ENCODE peak calls at places on chromosomes 1 and 21, in four cellular contexts. X is IMR-90; L is left ventricle myocardium inferior; H is naive thymus-derived CD4-positive, alpha-beta T cell. D is an unnamed sample.

GRCh38 chr1:53878492-53879105 is 11.0 kb downstream of the YIPF1 start:
- DNase-seq in X (peak), L (no peak), H (no peak), D (peak)

GRCh38 chr1:80909175-80909784 is 891.5 kb upstream of the ADGRL2 start:
- DNase-seq in X (no peak), L (no peak), H (no peak), D (no peak)

GRCh38 chr1:221963742-221964141 is 221.9 kb upstream of the DUSP10 start:
- DNase-seq in X (no peak), L (no peak), H (no peak), D (no peak)

GRCh38 chr1:184967045-184967444 is 7.3 kb downstream of the NIBAN1 start:
- DNase-seq in X (no peak), L (no peak), H (no peak), D (no peak)

GRCh38 chr1:11784993-11785769 is 20.6 kb downstream of the MTHFR start:
- DNase-seq in X (peak), L (peak), H (no peak), D (no peak)

GRCh38 chr1:203322480-203323179 is 17.3 kb downstream of the BTG2 start:
- DNase-seq in X (no peak), L (peak), H (no peak), D (peak)

GRCh38 chr1:245683377-245683716 is 528.6 kb downstream of the KIF26B start:
- DNase-seq in X (no peak), L (no peak), H (no peak), D (no peak)

GRCh38 chr21:44521928-44522752 is 17.9 kb downstream of the KRTAP10-1 start:
- DNase-seq in X (no peak), L (peak), H (no peak), D (no peak)

GRCh38 chr1:58929667-58930325 is 145.9 kb upstream of the JUN start:
- DNase-seq in X (no peak), L (no peak), H (peak), D (peak)

GRCh38 chr1:112514901-112515300 is 6.1 kb downstream of the WNT2B start:
- DNase-seq in X (no peak), L (no peak), H (no peak), D (no peak)

GRCh38 chr21:45078877-45079281 is 4.5 kb downstream of the ADARB1 start:
- DNase-seq in X (peak), L (no peak), H (peak), D (peak)

GRCh38 chr1:84913025-84913892 is 20.3 kb upstream of the LPAR3 start:
- DNase-seq in X (peak), L (no peak), H (no peak), D (no peak)

GRCh38 chr1:96492236-96492635 is 229.3 kb upstream of the PTBP2 start:
- DNase-seq in X (peak), L (no peak), H (no peak), D (no peak)

GRCh38 chr1:230730979-230731378 is 16.2 kb upstream of the CAPN9 start:
- DNase-seq in X (no peak), L (no peak), H (no peak), D (no peak)

GRCh38 chr1:69744381-69744780 is 176.7 kb downstream of the LRRC7 start:
- DNase-seq in X (no peak), L (no peak), H (no peak), D (no peak)

GRCh38 chr1:227372662-227373061 is 54.4 kb upstream of the CDC42BPA start:
- DNase-seq in X (peak), L (no peak), H (no peak), D (no peak)

GRCh38 chr1:59076612-59077011 is 220.3 kb upstream of the FGGY start:
- DNase-seq in X (peak), L (no peak), H (no peak), D (no peak)

GRCh38 chr21:36859744-36860501 is 106.5 kb downstream of the HLCS start:
- DNase-seq in X (peak), L (peak), H (no peak), D (peak)

GRCh38 chr1:197510691-197511378 is 242.8 kb downstream of the CRB1 start:
- DNase-seq in X (no peak), L (no peak), H (no peak), D (no peak)

GRCh38 chr1:34488058-34488457 is 266.8 kb upstream of the GJB5 start:
- DNase-seq in X (no peak), L (no peak), H (no peak), D (no peak)

GRCh38 chr1:36567601-36568341 is 85.1 kb upstream of the CSF3R start:
- DNase-seq in X (no peak), L (no peak), H (no peak), D (no peak)

GRCh38 chr21:42376338-42376982 is 10.1 kb upstream of the TFF1 start:
- DNase-seq in X (no peak), L (no peak), H (no peak), D (no peak)

GRCh38 chr1:14598007-14598497 is 433 bp upstream of the KAZN start:
- DNase-seq in X (no peak), L (no peak), H (no peak), D (no peak)

GRCh38 chr1:61782771-61783170 is 40.5 kb downstream of the PATJ start:
- DNase-seq in X (no peak), L (no peak), H (peak), D (peak)

GRCh38 chr1:26126321-26127084 is 14.9 kb downstream of the PDIK1L start:
- DNase-seq in X (peak), L (no peak), H (peak), D (peak)

GRCh38 chr1:205918955-205919746 is 24.1 kb downstream of the SLC26A9 start:
- DNase-seq in X (peak), L (peak), H (peak), D (peak)

GRCh38 chr21:26732442-26733221 is 112.6 kb downstream of the ADAMTS1 start:
- DNase-seq in X (peak), L (no peak), H (no peak), D (no peak)

GRCh38 chr21:28758042-28758882 is 234.4 kb downstream of the LTN1 start:
- DNase-seq in X (no peak), L (no peak), H (no peak), D (no peak)
- H3K27ac ChIP-seq in X (no peak), L (peak), H (no peak), D (no peak)

GRCh38 chr1:155064813-155065436 is 1.4 kb downstream of the EFNA4 start:
- DNase-seq in X (no peak), L (no peak), H (no peak), D (no peak)
- H3K27ac ChIP-seq in X (no peak), L (no peak), H (no peak), D (no peak)

GRCh38 chr1:67710417-67710816 is 25.4 kb downstream of the GADD45A start:
- DNase-seq in X (peak), L (no peak), H (no peak), D (no peak)
- H3K27ac ChIP-seq in X (peak), L (peak), H (no peak), D (no peak)

DNA sequence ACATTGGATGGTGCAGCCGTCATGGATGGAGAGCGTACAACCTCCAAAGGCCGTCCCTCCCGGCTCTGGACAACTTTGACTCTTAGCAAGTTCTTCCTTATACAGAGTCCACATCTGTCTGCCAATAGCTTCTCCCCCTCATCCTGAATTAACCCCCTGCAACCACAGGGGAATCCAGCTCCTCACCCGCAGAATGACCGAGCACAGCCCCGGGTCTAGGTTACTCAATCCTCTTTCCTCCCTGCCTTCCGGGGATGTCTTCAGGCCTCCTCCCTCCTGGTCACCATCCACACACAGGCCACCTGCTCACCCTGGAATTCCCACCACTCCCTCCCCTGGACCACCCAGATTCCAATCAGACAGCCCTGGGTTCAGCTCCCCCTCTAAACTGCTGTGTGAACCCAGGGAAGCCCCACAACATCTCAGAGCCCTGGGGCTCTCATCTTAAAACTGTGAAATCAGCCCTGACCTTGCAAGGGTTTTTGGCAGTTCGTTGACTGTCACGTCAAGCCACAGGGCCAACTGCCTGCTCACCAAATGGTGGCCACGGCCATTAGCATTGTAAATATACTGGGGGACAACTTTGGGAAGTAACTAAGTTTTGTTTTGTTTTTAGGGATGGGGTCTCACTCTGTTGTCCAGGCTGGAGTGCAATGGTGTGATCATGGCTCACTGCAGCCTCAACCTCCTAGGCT is 54.2 kb downstream of the HSPG2 start:
- DNase-seq in X (no peak), L (no peak), H (no peak), D (no peak)
- H3K27ac ChIP-seq in X (no peak), L (peak), H (no peak), D (no peak)

DNA sequence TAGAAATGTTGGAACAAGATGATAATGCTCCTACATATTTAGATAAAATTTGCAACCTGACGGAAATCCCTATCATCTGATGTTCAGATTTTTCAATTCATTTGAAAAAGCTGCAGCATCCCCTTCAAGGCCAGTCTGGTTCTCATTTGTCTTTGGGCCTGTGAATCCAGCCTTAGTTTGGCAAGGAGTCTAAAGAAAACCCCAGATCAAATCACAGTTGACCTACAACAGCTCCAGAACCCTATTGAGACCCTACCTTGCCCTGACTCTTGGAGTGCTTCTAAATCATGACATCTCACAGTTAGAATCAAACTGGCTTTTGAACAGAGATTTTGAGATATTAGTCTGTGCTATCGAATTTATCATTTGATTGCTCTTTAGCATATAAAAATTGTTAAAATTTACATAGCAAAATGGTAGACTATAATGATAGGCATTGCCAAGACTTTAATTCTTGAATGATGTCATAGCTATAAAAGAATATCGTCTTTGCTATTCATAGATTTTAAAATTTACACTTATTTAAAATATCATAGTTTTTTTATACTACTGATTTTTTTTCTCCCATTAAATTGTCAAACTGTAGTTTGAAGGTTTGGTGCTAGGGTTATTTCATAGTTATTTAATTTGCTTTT is 2.2 kb downstream of the PPP2R5A start:
- DNase-seq in X (no peak), L (no peak), H (no peak), D (no peak)
- H3K27ac ChIP-seq in X (peak), L (peak), H (peak), D (peak)

DNA sequence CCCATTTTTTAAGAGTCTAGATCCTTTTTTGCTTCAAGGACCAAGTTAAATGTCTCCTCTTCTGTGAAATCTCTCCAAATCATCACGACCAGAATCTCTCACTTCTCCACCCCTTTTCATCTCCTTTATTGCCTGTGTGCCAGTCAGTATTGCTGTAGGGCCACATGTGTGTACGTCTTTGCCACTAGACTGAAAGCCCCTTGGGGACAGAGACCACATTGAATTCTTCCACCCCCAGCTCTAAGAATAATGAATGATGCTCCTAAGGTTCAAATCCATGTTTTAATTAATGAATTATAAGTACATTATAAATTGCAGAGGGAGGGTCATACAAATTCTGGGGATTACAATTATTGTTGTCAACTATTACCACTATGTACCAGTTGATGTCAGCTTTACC is 343.8 kb downstream of the USP25 start:
- DNase-seq in X (no peak), L (no peak), H (no peak), D (no peak)
- H3K27ac ChIP-seq in X (no peak), L (no peak), H (no peak), D (no peak)

DNA sequence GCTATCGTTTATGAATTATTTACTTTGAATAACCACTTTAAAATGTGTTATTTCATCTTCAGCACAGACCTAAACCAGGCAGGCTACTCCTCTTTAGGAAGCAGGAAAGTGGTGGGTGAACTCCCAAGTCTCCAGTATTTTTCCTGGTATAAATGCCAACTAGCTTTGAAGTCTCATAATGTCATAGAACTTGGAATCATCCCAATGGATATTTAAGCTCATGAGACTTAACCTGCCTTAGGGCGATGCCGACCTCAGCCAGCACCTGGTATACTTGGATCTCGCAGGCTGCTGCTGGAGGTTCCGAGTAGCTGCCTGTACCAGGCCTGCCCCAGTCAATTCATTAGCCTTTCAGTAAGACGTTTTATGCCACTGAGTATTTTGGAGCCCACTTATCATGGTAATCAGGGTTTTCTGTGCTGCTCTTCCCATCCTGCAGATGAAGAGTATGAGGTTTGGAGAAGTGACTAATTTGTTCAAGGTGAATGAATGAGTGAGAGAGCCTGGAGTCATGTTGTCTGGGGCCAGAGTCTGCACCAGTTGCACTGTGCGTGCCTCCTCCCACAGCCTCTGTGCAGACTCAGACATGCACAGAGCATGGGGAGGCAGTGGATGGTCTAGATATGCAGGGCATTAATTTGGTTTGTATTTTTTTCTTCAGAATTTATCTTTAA is 34.9 kb downstream of the VANGL1 start:
- DNase-seq in X (no peak), L (no peak), H (no peak), D (no peak)
- H3K27ac ChIP-seq in X (no peak), L (no peak), H (no peak), D (no peak)